ENCODE peak calls at places on chromosomes 1 and 21, in five cellular contexts. X, P, O, K and H are unnamed samples.
A peak's percentile ranks its signal among the peaks of the same experiment; 100 is the strongest.

GRCh38 chr21:36080386-36080785 is 10.6 kb downstream of the CBR1 start:
- DNase-seq in P (no peak), X (no peak), O (no peak), K (no peak), H (no peak)

GRCh38 chr1:198794498-198794897 is 155.7 kb downstream of the PTPRC start:
- DNase-seq in O (no peak), P (no peak), K (no peak), X (no peak), H (no peak)

GRCh38 chr1:244010599-244011211 is 40.4 kb upstream of the ZBTB18 start:
- DNase-seq in X (no peak), P (no peak), K (no peak), O (no peak), H (no peak)

GRCh38 chr21:42796327-42797062 is 82.8 kb downstream of the WDR4 start:
- DNase-seq in P (peak; percentile 20), K (no peak), O (no peak), X (no peak), H (no peak)

GRCh38 chr1:94012686-94013330 is 103.6 kb upstream of the GCLM start:
- DNase-seq in O (no peak), K (no peak), P (no peak), X (peak; percentile 62), H (no peak)

GRCh38 chr1:57279909-57280666 is 143.8 kb downstream of the DAB1 start:
- DNase-seq in O (no peak), K (no peak), X (no peak), P (no peak), H (no peak)

GRCh38 chr1:31198591-31198990 is 41.1 kb downstream of the NKAIN1 start:
- DNase-seq in X (no peak), O (no peak), K (no peak), P (no peak), H (no peak)

GRCh38 chr1:66282343-66282852 is 251.6 kb upstream of the SGIP1 start:
- DNase-seq in O (no peak), X (no peak), K (no peak), P (no peak), H (peak; percentile 23)

GRCh38 chr1:170705981-170706380 is 42.0 kb downstream of the PRRX1 start:
- DNase-seq in O (no peak), P (no peak), X (no peak), K (no peak), H (no peak)

GRCh38 chr21:27681038-27681437 is 714.1 kb upstream of the ADAMTS5 start:
- DNase-seq in P (no peak), K (no peak), O (no peak), X (no peak), H (no peak)

GRCh38 chr1:44294588-44295007 is 60.5 kb downstream of the ERI3 start:
- DNase-seq in O (no peak), P (peak; percentile 79), K (peak; percentile 41), X (peak; percentile 61), H (no peak)

GRCh38 chr1:84073266-84073665 is 70.8 kb upstream of the PRKACB start:
- DNase-seq in O (no peak), X (no peak), K (no peak), P (no peak), H (no peak)

GRCh38 chr1:7317888-7318287 is 453.2 kb upstream of the VAMP3 start:
- DNase-seq in P (no peak), O (no peak), X (no peak), K (no peak), H (no peak)

GRCh38 chr1:225875044-225875822 is 6.9 kb downstream of the TMEM63A start:
- DNase-seq in X (no peak), K (no peak), P (no peak), O (no peak), H (no peak)

GRCh38 chr1:151372411-151372934 is at the start of gene SELENBP1:
- DNase-seq in X (peak; percentile 76), P (peak; percentile 80), K (no peak), O (no peak), H (no peak)

GRCh38 chr21:44530903-44531605 is 8.9 kb downstream of the KRTAP10-1 start:
- DNase-seq in K (no peak), X (no peak), P (no peak), O (no peak), H (no peak)

GRCh38 chr1:156523801-156524480 is 23.4 kb upstream of the MEF2D start:
- DNase-seq in X (no peak), O (no peak), P (peak; percentile 65), K (no peak), H (no peak)

GRCh38 chr1:100953915-100954314 is 58.0 kb downstream of the SLC30A7 start:
- DNase-seq in P (no peak), O (no peak), K (no peak), X (no peak), H (no peak)

GRCh38 chr1:239308701-239309333 is 77.6 kb upstream of the CHRM3 start:
- DNase-seq in X (peak; percentile 80), P (no peak), K (peak; percentile 6), O (peak; percentile 0), H (no peak)

GRCh38 chr21:36966846-36967657 is 583 bp upstream of the HLCS start:
- DNase-seq in K (no peak), X (peak; percentile 65), O (no peak), P (no peak), H (no peak)

GRCh38 chr1:56578664-56578962 is 750 bp downstream of the PLPP3 start:
- DNase-seq in O (peak; percentile 31), X (no peak), K (peak; percentile 80), P (no peak), H (no peak)

GRCh38 chr1:102628008-102628736 is 480.1 kb downstream of the COL11A1 start:
- DNase-seq in X (no peak), O (no peak), P (no peak), K (peak; percentile 22), H (no peak)
- TF ChIP-seq TAF1 in X (no peak), O (no peak), P (no peak), K (no peak), H (no peak)

GRCh38 chr1:203799157-203799556 is 3.7 kb downstream of the ZBED6 start:
- DNase-seq in X (no peak), K (no peak), O (no peak), P (no peak), H (no peak)

GRCh38 chr1:203800001-203800400 is 4.6 kb downstream of the ZBED6 start:
- DNase-seq in P (peak; percentile 42), X (no peak), K (no peak), O (no peak), H (no peak)

GRCh38 chr1:203796223-203796747 is 862 bp downstream of the ZBED6 start:
- DNase-seq in P (peak; percentile 34), O (no peak), K (peak; percentile 21), X (no peak), H (no peak)

GRCh38 chr1:203797216-203797615 is 1.8 kb downstream of the ZBED6 start:
- DNase-seq in P (no peak), X (no peak), K (no peak), O (no peak), H (no peak)

GRCh38 chr1:203797948-203798347 is 2.5 kb downstream of the ZBED6 start:
- DNase-seq in O (no peak), P (no peak), X (no peak), K (no peak), H (no peak)
- TF ChIP-seq TAF1 in O (no peak), P (no peak), X (no peak), K (no peak), H (no peak)

GRCh38 chr1:26353976-26354820 is at the start of gene CRYBG2:
- DNase-seq in K (no peak), X (no peak), O (no peak), P (no peak), H (no peak)
- TF ChIP-seq TAF1 in K (no peak), X (no peak), O (no peak), P (no peak), H (no peak)

DNA sequence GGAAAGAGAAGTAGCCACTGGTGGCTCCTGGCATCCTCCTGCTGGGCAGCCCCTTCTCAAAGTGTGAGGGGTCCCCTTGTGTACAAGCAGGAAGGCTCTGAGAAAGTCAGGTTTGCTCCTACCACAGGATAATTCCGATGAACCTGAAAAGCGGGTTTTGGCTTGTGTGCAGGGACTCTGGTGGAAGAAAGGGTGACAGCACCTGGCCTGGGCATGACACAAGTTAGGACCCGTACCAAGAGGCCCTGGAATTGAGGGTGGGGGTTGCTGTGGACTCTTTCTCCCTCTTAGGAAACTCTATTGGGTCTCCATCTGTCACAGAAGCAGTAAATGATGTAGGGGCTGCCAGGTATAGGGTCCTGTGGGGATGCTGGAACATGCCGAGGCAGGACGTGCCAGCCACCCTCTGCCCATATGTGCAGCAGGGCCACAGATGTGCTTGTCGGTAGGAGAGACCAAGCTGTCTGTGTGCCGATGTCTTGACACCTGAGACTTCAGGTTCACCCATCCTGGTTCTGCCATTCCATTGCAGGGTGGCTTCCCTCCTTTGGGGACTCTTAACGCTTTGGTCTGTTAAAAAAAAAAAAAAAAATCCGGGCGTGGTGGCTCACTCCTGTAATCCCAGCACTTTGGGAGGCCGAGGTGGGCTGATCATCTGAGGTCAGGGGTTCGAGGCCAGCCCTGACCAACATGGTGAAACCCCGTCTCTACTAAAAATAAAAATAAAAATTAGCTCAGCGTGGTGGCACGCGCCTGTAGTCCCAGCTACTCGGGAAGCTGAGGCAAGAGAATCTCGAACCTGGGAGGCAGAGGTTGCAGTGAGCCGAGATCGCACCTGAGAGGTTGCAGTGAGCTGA is 9.8 kb downstream of the C1orf35 start:
- DNase-seq in O (no peak), X (no peak), K (no peak), P (no peak), H (no peak)
- TF ChIP-seq TAF1 in O (no peak), X (no peak), K (no peak), P (no peak), H (no peak)

GRCh38 chr1:107057197-107058133 is 991 bp downstream of the PRMT6 start:
- DNase-seq in K (peak; percentile 78), X (peak; percentile 79), O (peak; percentile 16), P (peak; percentile 55), H (peak; percentile 36)
- TF ChIP-seq TAF1 in K (peak; percentile 50), X (peak; percentile 65), O (peak; percentile 63), P (peak; percentile 44), H (no peak)